ENCODE peak calls at places on chromosomes 12 and 14, in seven cellular contexts. Q is CD8-positive, alpha-beta T cell; V is neural progenitor cell; L is heart right ventricle; H is endodermal cell; N is GM10248; O is thoracic aorta. X is an unnamed sample.

GRCh38 chr12:39792938-39793337 is 173.3 kb upstream of the ABCD2 start:
- DNase-seq in Q (no peak), V (no peak), L (no peak), H (no peak), N (no peak), O (no peak), X (no peak)

GRCh38 chr14:77584809-77585208 is 31.6 kb downstream of the SPTLC2 start:
- DNase-seq in Q (no peak), V (no peak), L (no peak), H (no peak), N (no peak), O (no peak), X (no peak)

GRCh38 chr14:99023371-99023770 is 248.6 kb downstream of the BCL11B start:
- DNase-seq in Q (no peak), V (no peak), L (no peak), H (no peak), N (no peak), O (no peak), X (no peak)

GRCh38 chr12:66493841-66494240 is 185.0 kb downstream of the GRIP1 start:
- DNase-seq in Q (no peak), V (no peak), L (no peak), H (no peak), N (no peak), O (no peak), X (no peak)

GRCh38 chr14:25110101-25110500 is 60.2 kb upstream of the STXBP6 start:
- DNase-seq in Q (no peak), V (no peak), L (no peak), H (no peak), N (no peak), O (no peak), X (no peak)

GRCh38 chr14:64841772-64842490 is 37.8 kb downstream of the SPTB start:
- DNase-seq in Q (no peak), V (peak; percentile 10), L (peak; percentile 52), H (peak; percentile 63), N (no peak), O (peak; percentile 19), X (no peak)

GRCh38 chr14:69153848-69154208 is 909 bp upstream of the DCAF5 start:
- DNase-seq in Q (no peak), V (peak; percentile 36), L (no peak), H (peak; percentile 53), N (no peak), O (no peak), X (no peak)

GRCh38 chr12:109347579-109347978 is at the start of gene MYO1H:
- DNase-seq in Q (no peak), V (no peak), L (no peak), H (no peak), N (no peak), O (no peak), X (no peak)

GRCh38 chr14:36069535-36069900 is 107.0 kb downstream of the PTCSC3 start:
- DNase-seq in Q (no peak), V (peak; percentile 71), L (no peak), H (peak; percentile 80), N (peak; percentile 59), O (no peak), X (no peak)

GRCh38 chr14:104238424-104239184 is 100.2 kb downstream of the KIF26A start:
- DNase-seq in Q (no peak), V (no peak), L (no peak), H (no peak), N (no peak), O (no peak), X (no peak)

GRCh38 chr12:122610911-122611310 is 83.9 kb downstream of the KNTC1 start:
- DNase-seq in Q (no peak), V (no peak), L (no peak), H (no peak), N (no peak), O (no peak), X (no peak)

GRCh38 chr12:56086096-56086495 is 6.1 kb downstream of the ERBB3 start:
- DNase-seq in Q (no peak), V (no peak), L (no peak), H (no peak), N (no peak), O (no peak), X (no peak)

GRCh38 chr14:105495990-105496830 is 5.2 kb downstream of the TEDC1 start:
- DNase-seq in Q (no peak), V (no peak), L (peak; percentile 11), H (peak; percentile 41), N (no peak), O (no peak), X (no peak)

GRCh38 chr12:125610292-125610691 is 545.1 kb downstream of the AACS start:
- DNase-seq in Q (no peak), V (no peak), L (no peak), H (no peak), N (no peak), O (no peak), X (no peak)

GRCh38 chr12:84435682-84436081 is 476.9 kb downstream of the SLC6A15 start:
- DNase-seq in Q (no peak), V (peak; percentile 57), L (no peak), H (no peak), N (no peak), O (no peak), X (no peak)

GRCh38 chr14:88866305-88866704 is 41.9 kb downstream of the TTC8 start:
- DNase-seq in Q (no peak), V (peak; percentile 7), L (no peak), H (no peak), N (no peak), O (no peak), X (no peak)

GRCh38 chr12:105798249-105798835 is 340.4 kb downstream of the NUAK1 start:
- DNase-seq in Q (no peak), V (no peak), L (no peak), H (no peak), N (no peak), O (no peak), X (no peak)

GRCh38 chr14:47040490-47040889 is 388.9 kb upstream of the RPL10L start:
- DNase-seq in Q (no peak), V (peak; percentile 50), L (no peak), H (peak; percentile 54), N (no peak), O (no peak), X (no peak)
- TF ChIP-seq CTCF in Q (no peak), V (peak; percentile 57), L (no peak), H (peak; percentile 74), N (no peak), O (no peak), X (peak; percentile 56)

DNA sequence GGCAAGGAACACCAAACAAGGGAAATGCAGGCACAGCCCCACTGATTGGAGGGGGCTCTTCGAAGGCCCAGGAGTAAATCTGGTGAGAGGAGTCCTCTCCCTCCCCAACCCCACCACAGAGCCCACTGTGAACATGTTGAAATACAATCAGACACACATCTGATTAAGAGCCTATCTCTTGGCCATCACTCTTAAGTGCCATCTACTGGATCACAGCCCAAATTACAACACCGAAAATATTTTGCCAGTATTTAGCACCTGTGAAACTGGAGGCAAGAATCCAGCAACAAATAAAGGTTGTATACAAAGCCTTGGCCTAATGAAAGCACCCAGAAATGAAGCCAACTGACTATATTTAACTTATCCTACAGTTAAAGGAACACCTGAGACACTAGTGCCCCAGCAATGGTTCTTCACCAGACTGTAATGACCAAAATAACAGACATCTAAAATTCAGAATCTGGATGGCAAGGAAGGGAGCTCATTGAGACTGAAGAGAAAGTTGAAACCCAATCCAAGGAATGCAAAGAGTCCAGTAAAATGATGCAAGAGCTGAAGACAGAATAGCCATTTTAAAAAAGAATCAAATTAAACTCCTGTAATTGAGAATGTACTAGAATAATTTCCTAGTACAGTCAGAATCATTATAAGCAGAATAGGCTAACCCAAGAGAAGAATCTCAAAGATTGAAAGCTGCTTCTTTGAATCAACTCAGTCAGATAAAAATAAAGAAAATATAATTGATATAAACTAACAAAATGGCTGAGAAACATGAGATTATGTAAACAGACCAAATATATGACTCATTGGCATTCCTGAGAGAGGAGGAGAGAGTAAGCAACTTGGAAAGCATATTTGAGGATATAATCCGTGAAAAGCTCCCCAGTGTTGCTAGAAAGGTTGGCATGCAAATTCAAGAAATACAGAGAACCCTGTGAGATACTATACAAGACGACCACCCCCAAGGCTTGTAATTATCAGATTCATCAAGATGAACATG is 1117.0 kb downstream of the FLRT2 start:
- DNase-seq in Q (no peak), V (no peak), L (no peak), H (no peak), N (no peak), O (no peak), X (no peak)
- TF ChIP-seq CTCF in Q (peak; percentile 9), V (peak; percentile 29), L (no peak), H (peak; percentile 44), N (peak; percentile 17), O (no peak), X (no peak)

DNA sequence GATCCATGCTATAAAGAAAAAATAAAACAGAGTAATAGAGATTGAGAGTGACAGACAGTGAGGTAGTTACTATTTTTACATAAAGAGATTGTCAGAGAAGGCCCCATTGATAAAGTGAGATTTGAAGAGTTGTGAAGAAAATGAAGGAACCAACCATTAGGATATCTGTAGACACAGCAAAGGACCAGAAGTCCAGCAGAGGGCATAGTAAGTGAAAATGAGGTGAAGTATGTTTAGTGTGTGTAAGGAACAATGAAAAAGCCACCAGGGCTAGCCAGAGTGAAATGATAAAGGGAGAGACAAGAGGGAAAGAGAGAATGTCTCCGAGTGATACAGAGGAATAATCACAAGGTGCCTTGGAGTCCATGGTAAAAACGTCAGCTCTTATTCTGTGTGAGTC is 411.0 kb downstream of the NELL2 start:
- DNase-seq in Q (no peak), V (peak; percentile 9), L (no peak), H (no peak), N (no peak), O (no peak), X (no peak)
- TF ChIP-seq CTCF in Q (no peak), V (peak; percentile 44), L (no peak), H (peak; percentile 59), N (no peak), O (no peak), X (peak; percentile 36)

GRCh38 chr12:44247588-44247987 is 411.7 kb downstream of the TMEM117 start:
- DNase-seq in Q (no peak), V (peak; percentile 23), L (no peak), H (peak; percentile 81), N (no peak), O (no peak), X (no peak)
- TF ChIP-seq CTCF in Q (no peak), V (peak; percentile 53), L (no peak), H (peak; percentile 75), N (no peak), O (no peak), X (peak; percentile 22)

GRCh38 chr12:52903285-52903854 is 1.5 kb downstream of the KRT8 start:
- DNase-seq in Q (peak; percentile 27), V (peak; percentile 96), L (peak; percentile 74), H (peak; percentile 96), N (peak; percentile 70), O (no peak), X (peak; percentile 83)

GRCh38 chr12:52906049-52906645 is 1.3 kb upstream of the KRT8 start:
- DNase-seq in Q (no peak), V (no peak), L (no peak), H (peak; percentile 68), N (no peak), O (no peak), X (no peak)

GRCh38 chr12:52900896-52901714 is 3.8 kb downstream of the KRT8 start:
- DNase-seq in Q (no peak), V (no peak), L (no peak), H (no peak), N (no peak), O (no peak), X (no peak)

GRCh38 chr12:52901715-52902541 is 2.9 kb downstream of the KRT8 start:
- DNase-seq in Q (no peak), V (no peak), L (no peak), H (peak; percentile 54), N (no peak), O (no peak), X (no peak)

GRCh38 chr12:52903855-52904508 is 894 bp downstream of the KRT8 start:
- DNase-seq in Q (peak; percentile 14), V (peak; percentile 80), L (peak; percentile 56), H (peak; percentile 91), N (peak; percentile 70), O (no peak), X (peak; percentile 76)
- TF ChIP-seq CTCF in Q (no peak), V (no peak), L (no peak), H (no peak), N (no peak), O (peak; percentile 15), X (no peak)